ENCODE peak calls at places on chromosomes 4 and X, in six cellular contexts. X is H9, V is GM13976, D is nephron progenitor cell, B is MCF 10A, S is AG09319. J is an unnamed sample.

GRCh38 chrX:25925956-25926355 is 212.2 kb upstream of the MAGEB18 start:
- DNase-seq in X (no peak), V (no peak), D (no peak), B (no peak), S (no peak), J (no peak)

GRCh38 chrX:154401045-154401799 is 3.0 kb downstream of the RPL10 start:
- DNase-seq in X (peak), V (no peak), D (no peak), B (no peak), S (no peak), J (no peak)

GRCh38 chrX:153973127-153974002 is 811 bp downstream of the TMEM187 start:
- DNase-seq in X (no peak), V (no peak), D (no peak), B (no peak), S (no peak), J (no peak)

GRCh38 chrX:147741776-147742175 is 169.9 kb upstream of the FMR1 start:
- DNase-seq in X (no peak), V (no peak), D (no peak), B (no peak), S (no peak), J (no peak)

GRCh38 chrX:137195991-137196390 is 162.2 kb upstream of the GPR101 start:
- DNase-seq in X (no peak), V (no peak), D (no peak), B (peak), S (no peak), J (no peak)

GRCh38 chr4:105765690-105766407 is 57.3 kb downstream of the GSTCD start:
- DNase-seq in X (peak), V (no peak), D (no peak), B (peak), S (peak), J (no peak)

GRCh38 chr4:147635348-147635747 is 18.2 kb downstream of the TMEM184C start:
- DNase-seq in X (no peak), V (no peak), D (no peak), B (no peak), S (no peak), J (no peak)

GRCh38 chr4:48082956-48083355 is 51.1 kb downstream of the TXK start:
- DNase-seq in X (no peak), V (no peak), D (no peak), B (no peak), S (no peak), J (no peak)

GRCh38 chr4:123976285-123976684 is 579.7 kb downstream of the SPRY1 start:
- DNase-seq in X (no peak), V (no peak), D (peak), B (no peak), S (no peak), J (no peak)

GRCh38 chrX:41923925-41924693 is 755 bp upstream of the CASK start:
- DNase-seq in X (peak), V (peak), D (no peak), B (peak), S (no peak), J (peak)

GRCh38 chr4:6991771-6992557 is 51.2 kb upstream of the TADA2B start:
- DNase-seq in X (no peak), V (no peak), D (no peak), B (peak), S (peak), J (no peak)

GRCh38 chrX:68443155-68443868 is 10.0 kb upstream of the OPHN1 start:
- DNase-seq in X (no peak), V (no peak), D (no peak), B (no peak), S (no peak), J (no peak)

GRCh38 chr4:110953191-110953590 is 330.3 kb upstream of the PITX2 start:
- DNase-seq in X (no peak), V (no peak), D (no peak), B (no peak), S (no peak), J (no peak)

GRCh38 chr4:153649572-153649991 is 34.5 kb upstream of the TLR2 start:
- DNase-seq in X (no peak), V (no peak), D (peak), B (peak), S (no peak), J (no peak)

GRCh38 chr4:153643406-153644016 is 40.6 kb upstream of the TLR2 start:
- DNase-seq in X (no peak), V (peak), D (no peak), B (peak), S (no peak), J (peak)

GRCh38 chr4:153641532-153641931 is 42.5 kb upstream of the TLR2 start:
- DNase-seq in X (no peak), V (no peak), D (no peak), B (no peak), S (no peak), J (no peak)

GRCh38 chr4:153647975-153648374 is 36.1 kb upstream of the TLR2 start:
- DNase-seq in X (no peak), V (no peak), D (no peak), B (no peak), S (no peak), J (no peak)

GRCh38 chr4:153645183-153645582 is 38.9 kb upstream of the TLR2 start:
- DNase-seq in X (no peak), V (no peak), D (no peak), B (peak), S (no peak), J (no peak)
- TF ChIP-seq CTCF in X (peak), V (no peak), D (no peak), B (peak), S (no peak), J (peak)

DNA sequence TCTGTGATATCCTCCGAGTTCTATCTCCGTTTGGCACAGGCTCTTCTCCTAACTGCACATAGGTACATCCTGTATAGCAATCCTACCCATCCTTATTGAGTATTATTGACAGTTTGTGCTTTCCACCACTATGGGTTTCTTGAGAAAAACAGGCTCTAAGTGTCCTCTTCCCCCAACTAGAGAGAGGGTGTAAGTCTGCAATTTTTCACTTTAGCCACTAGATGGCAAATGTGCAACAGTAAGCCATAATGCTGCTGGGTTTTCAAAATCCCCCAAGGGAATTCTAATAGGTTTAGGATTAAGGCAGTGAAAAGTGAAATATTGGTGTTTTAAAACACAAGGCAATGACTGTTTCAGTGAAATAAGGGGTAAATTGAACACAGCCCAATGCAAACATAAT is 239.1 kb upstream of the HTR2C start:
- DNase-seq in X (no peak), V (peak), D (peak), B (peak), S (peak), J (peak)
- TF ChIP-seq CTCF in X (peak), V (peak), D (peak), B (peak), S (peak), J (peak)

DNA sequence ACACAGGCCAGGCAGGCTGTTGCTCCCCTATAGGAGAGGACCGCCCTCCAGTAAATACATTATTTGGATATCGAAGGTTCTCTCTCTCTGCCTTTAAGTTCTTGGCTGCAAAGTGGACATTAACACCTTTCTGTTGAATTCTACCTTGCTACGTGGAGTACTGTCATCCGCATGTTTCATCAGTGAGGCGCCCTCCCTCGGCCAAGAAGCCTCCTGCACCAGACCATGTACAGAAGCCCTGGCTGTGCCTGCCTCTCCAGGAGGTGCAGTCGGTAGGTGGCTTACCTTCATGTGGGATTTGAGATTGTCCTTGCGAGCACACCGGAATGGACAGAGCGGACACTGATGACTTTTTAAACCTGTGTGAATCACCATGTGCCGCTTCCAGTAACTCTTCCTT is 46.7 kb downstream of the ZNF827 start:
- DNase-seq in X (peak), V (no peak), D (no peak), B (no peak), S (no peak), J (no peak)
- TF ChIP-seq CTCF in X (peak), V (no peak), D (no peak), B (no peak), S (no peak), J (no peak)

DNA sequence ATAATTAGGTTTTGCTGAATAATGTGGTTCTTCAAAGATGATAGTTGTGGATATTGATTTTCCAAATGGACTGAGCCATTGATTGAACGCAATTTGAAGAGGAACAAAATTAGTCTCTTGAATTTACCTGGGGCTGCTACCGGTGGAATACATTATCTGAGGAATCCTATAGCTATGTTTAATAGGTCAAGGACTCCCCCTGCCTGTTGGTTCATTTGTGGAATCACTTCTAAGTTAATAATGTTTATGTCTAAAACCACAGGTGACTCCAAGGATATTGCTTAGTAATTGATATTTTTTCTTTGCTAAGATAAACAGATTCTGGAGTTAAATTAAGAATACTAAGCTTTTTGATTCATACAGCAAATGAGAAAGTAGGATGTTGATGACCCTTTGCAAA is 576.0 kb upstream of the PABPC4L start:
- DNase-seq in X (no peak), V (no peak), D (no peak), B (peak), S (no peak), J (no peak)
- TF ChIP-seq CTCF in X (peak), V (no peak), D (no peak), B (peak), S (no peak), J (no peak)

GRCh38 chr4:168631241-168632151 is 134.6 kb downstream of the PALLD start:
- DNase-seq in X (peak), V (no peak), D (peak), B (peak), S (no peak), J (no peak)
- TF ChIP-seq CTCF in X (peak), V (no peak), D (no peak), B (peak), S (peak), J (no peak)

DNA sequence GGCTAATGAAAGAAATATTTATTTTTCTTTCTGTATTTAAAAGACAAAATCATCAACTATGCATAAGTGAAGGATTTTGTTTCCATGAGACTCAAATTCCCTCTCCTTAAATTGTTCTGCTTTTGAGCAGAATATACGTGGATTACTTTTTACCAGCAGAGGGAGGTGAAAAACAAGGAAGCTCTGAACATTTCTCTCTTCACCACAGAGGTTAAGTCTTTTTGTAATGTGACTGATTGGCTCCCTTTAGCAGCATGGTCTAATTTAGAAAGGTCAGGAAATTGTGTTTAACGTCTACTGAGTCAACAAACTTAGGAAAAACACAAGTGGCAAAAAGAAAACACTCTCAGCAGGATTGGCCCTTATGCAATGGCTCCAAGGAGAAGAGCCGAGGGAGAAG is 55.1 kb upstream of the F9 start:
- DNase-seq in X (no peak), V (no peak), D (no peak), B (no peak), S (no peak), J (no peak)
- TF ChIP-seq CTCF in X (no peak), V (no peak), D (no peak), B (no peak), S (no peak), J (no peak)

GRCh38 chr4:8392591-8393190 is 47.8 kb downstream of the ACOX3 start:
- DNase-seq in X (no peak), V (no peak), D (peak), B (no peak), S (no peak), J (no peak)

GRCh38 chr4:8394806-8395205 is 45.7 kb downstream of the ACOX3 start:
- DNase-seq in X (no peak), V (no peak), D (no peak), B (no peak), S (no peak), J (no peak)

GRCh38 chr4:8394125-8394524 is 46.4 kb downstream of the ACOX3 start:
- DNase-seq in X (no peak), V (no peak), D (peak), B (no peak), S (peak), J (no peak)

GRCh38 chr4:8391972-8392371 is 48.6 kb downstream of the ACOX3 start:
- DNase-seq in X (no peak), V (peak), D (no peak), B (peak), S (peak), J (peak)

DNA sequence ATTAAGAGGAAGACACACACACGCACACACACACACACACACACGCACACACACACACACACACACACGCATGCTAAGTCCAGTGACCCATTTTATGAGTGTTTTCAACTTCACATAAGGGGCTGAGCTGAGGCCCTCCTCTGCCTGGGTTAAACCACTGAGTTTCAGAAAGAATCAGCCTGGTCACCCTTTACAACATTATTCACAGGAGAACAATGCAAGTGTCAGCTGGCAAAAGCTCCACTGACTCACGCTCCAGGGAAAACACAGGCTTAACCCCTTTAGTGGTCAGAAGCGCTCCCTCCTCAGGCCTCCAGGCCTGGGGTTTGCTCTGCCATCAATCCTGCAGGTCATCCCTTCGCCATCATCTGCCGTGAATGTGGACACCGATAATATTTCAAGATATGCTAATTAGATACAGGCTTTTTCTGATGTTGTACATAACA is 46.9 kb downstream of the ACOX3 start:
- DNase-seq in X (no peak), V (no peak), D (no peak), B (peak), S (peak), J (no peak)
- TF ChIP-seq CTCF in X (no peak), V (no peak), D (no peak), B (no peak), S (peak), J (no peak)

GRCh38 chr4:103998752-103999151 is 279.0 kb upstream of the TACR3 start:
- DNase-seq in X (no peak), V (no peak), D (no peak), B (peak), S (no peak), J (no peak)

GRCh38 chr4:103996059-103996458 is 276.3 kb upstream of the TACR3 start:
- DNase-seq in X (no peak), V (no peak), D (no peak), B (peak), S (no peak), J (no peak)

GRCh38 chr4:103996637-103997036 is 276.9 kb upstream of the TACR3 start:
- DNase-seq in X (peak), V (peak), D (peak), B (peak), S (no peak), J (no peak)

DNA sequence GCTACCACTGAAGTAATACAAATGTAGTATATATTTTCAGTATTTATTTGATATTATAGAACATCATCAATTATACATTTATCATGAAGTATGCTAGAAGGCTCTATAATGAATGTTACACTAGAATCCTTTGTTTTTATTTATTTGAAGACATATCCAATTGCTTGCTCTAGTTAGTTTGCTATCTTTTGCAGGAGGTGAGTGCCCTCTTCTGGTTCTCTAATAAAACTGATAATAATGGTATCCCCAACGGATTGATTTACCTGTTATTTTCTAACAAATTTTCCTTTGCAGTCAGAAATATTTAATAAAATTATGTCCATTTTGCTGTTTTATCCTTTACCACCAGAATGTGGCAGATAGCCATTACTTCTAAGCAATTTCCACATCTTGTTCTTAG is 274.3 kb upstream of the TACR3 start:
- DNase-seq in X (no peak), V (peak), D (no peak), B (peak), S (no peak), J (no peak)
- TF ChIP-seq CTCF in X (peak), V (no peak), D (no peak), B (peak), S (no peak), J (no peak)

GRCh38 chr4:41751325-41752061 is 3.0 kb upstream of the PHOX2B start:
- DNase-seq in X (peak), V (peak), D (peak), B (no peak), S (no peak), J (no peak)
- TF ChIP-seq CTCF in X (peak), V (peak), D (peak), B (no peak), S (no peak), J (peak)